ENCODE peak calls at places on chromosomes 7 and 10, in five cellular contexts. Z is spleen, A is hepatocyte, O is fibroblast of pulmonary artery, F is AG10803. E is an unnamed sample.

GRCh38 chr7:113087278-113087998 is 811 bp upstream of the GPR85 start:
- DNase-seq in A (peak; percentile 41), O (peak; percentile 72), Z (no peak), F (peak; percentile 94), E (no peak)

GRCh38 chr7:104643587-104644217 is 315.3 kb downstream of the LHFPL3 start:
- DNase-seq in A (peak; percentile 8), O (peak; percentile 34), F (peak; percentile 9), Z (no peak), E (no peak)

GRCh38 chr10:132304756-132305509 is 2.8 kb downstream of the STK32C start:
- DNase-seq in Z (peak; percentile 72), O (no peak), A (no peak), F (no peak), E (no peak)

GRCh38 chr7:98125758-98126157 is 19.1 kb downstream of the LMTK2 start:
- DNase-seq in F (no peak), A (no peak), O (no peak), Z (no peak), E (no peak)

GRCh38 chr10:90775351-90776028 is 82.3 kb downstream of the HTR7 start:
- DNase-seq in F (peak; percentile 58), A (no peak), O (peak; percentile 72), Z (no peak), E (no peak)

GRCh38 chr10:80253266-80253962 is 36.0 kb downstream of the MAT1A start:
- DNase-seq in O (no peak), Z (no peak), A (no peak), F (peak; percentile 5), E (no peak)

GRCh38 chr7:76260171-76260703 is 42.2 kb upstream of the HSPB1 start:
- DNase-seq in Z (no peak), A (peak; percentile 62), F (no peak), O (peak; percentile 29), E (peak; percentile 76)

GRCh38 chr7:130435455-130435854 is 5.4 kb downstream of the CEP41 start:
- DNase-seq in O (no peak), A (no peak), F (peak; percentile 28), Z (no peak), E (no peak)

GRCh38 chr7:604038-604883 is 84.6 kb upstream of the PDGFA start:
- DNase-seq in A (no peak), F (no peak), O (peak; percentile 95), Z (peak; percentile 97), E (no peak)

GRCh38 chr10:96124230-96125141 is 5.6 kb upstream of the ZNF518A start:
- DNase-seq in Z (peak; percentile 77), F (peak; percentile 33), O (peak; percentile 74), A (peak; percentile 78), E (peak; percentile 85)

GRCh38 chr7:22216832-22217475 is 140.0 kb downstream of the RAPGEF5 start:
- DNase-seq in Z (no peak), F (no peak), A (no peak), O (no peak), E (no peak)

GRCh38 chr7:37028909-37029440 is 304.7 kb upstream of the AOAH start:
- DNase-seq in O (no peak), A (no peak), Z (no peak), F (no peak), E (no peak)

GRCh38 chr7:31850066-31850465 is 163.1 kb downstream of the PPP1R17 start:
- DNase-seq in O (no peak), F (no peak), Z (no peak), A (no peak), E (no peak)

GRCh38 chr10:80588506-80589020 is 50.9 kb downstream of the SH2D4B start:
- DNase-seq in F (no peak), O (no peak), Z (no peak), A (no peak), E (no peak)

GRCh38 chr10:126892873-126893175 is 12.4 kb upstream of the DOCK1 start:
- DNase-seq in A (no peak), F (no peak), O (no peak), Z (no peak), E (no peak)

GRCh38 chr10:31833753-31834152 is 94.9 kb downstream of the ARHGAP12 start:
- DNase-seq in F (no peak), O (no peak), A (no peak), Z (no peak), E (no peak)

GRCh38 chr7:157433628-157434027 is 96.8 kb downstream of the DNAJB6 start:
- DNase-seq in O (no peak), F (no peak), Z (peak; percentile 43), A (no peak), E (no peak)

GRCh38 chr10:89836840-89837172 is 135.4 kb downstream of the KIF20B start:
- DNase-seq in O (no peak), F (no peak), Z (peak; percentile 73), A (no peak), E (no peak)

GRCh38 chr7:156966387-156966786 is 16.9 kb downstream of the NOM1 start:
- DNase-seq in A (no peak), F (no peak), O (no peak), Z (no peak), E (no peak)

GRCh38 chr7:122248472-122248871 is 56.1 kb downstream of the FEZF1 start:
- DNase-seq in O (no peak), Z (no peak), A (no peak), F (no peak), E (no peak)

GRCh38 chr7:130695840-130696239 is 9.5 kb upstream of the TSGA13 start:
- DNase-seq in O (peak; percentile 61), A (peak; percentile 23), Z (no peak), F (peak; percentile 47), E (no peak)

GRCh38 chr10:123906884-123907652 is 15.5 kb upstream of the CPXM2 start:
- DNase-seq in Z (no peak), A (no peak), F (no peak), O (no peak), E (no peak)

GRCh38 chr7:108181073-108181985 is 51.2 kb upstream of the LAMB4 start:
- DNase-seq in A (peak; percentile 68), O (peak; percentile 85), Z (no peak), F (peak; percentile 58), E (no peak)

GRCh38 chr10:131312261-131312801 is 810 bp upstream of the TCERG1L start:
- DNase-seq in A (peak; percentile 75), Z (peak; percentile 74), F (no peak), O (no peak), E (no peak)

DNA sequence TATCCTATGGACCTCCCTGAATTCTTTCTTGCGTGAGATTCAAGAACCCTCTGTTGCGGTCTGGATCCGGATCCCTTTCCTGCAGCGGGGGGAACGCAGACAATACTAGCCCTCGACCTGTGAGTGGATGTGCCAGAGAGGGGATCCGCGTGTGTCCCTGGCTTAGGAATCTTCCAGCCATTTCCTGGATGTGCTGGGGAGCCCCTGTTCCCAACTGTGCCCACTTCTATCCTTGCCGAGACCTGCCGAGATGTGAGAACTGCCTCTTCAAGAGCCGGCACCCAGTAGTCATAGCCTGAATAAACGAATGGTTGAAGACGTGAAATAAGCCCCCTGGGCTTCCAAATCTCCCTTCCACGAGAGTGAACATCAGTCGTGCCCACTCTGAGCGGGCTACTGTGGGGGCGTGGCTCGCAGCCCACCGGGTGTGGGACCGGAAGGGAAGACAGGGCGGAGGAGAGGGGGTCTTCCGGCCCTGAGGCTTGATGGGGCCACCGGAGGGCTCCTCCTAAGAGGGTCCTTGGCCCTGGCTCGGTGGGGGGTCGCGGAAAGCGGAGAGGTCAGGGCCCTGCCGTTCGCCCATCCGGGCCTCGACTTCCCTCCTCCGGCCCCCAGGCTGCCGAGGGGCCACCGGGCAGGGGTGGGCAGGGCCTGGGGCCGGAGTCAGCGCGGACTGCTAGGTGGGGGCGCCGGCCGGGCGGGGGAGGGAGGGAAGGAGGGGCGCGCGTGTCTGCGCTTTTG is 1.3 kb upstream of the CCDC136 start:
- DNase-seq in Z (no peak), A (no peak), O (no peak), F (no peak), E (no peak)
- H3K4me3 ChIP-seq in Z (peak overlapping the region; percentile 78), A (peak overlapping the region; percentile 93), O (peak overlapping the region; percentile 67), F (peak overlapping the region; percentile 78), E (peak overlapping the region; percentile 82)

GRCh38 chr7:125061776-125062397 is 132.3 kb upstream of the POT1 start:
- DNase-seq in Z (no peak), A (peak; percentile 14), O (peak; percentile 63), F (no peak), E (no peak)

GRCh38 chr7:125065546-125065945 is 135.9 kb upstream of the POT1 start:
- DNase-seq in Z (no peak), F (no peak), A (no peak), O (no peak), E (no peak)

GRCh38 chr7:125055376-125055775 is 125.8 kb upstream of the POT1 start:
- DNase-seq in Z (no peak), A (no peak), F (no peak), O (no peak), E (no peak)

GRCh38 chr7:125057974-125058373 is 128.3 kb upstream of the POT1 start:
- DNase-seq in O (no peak), F (no peak), A (peak; percentile 11), Z (no peak), E (no peak)

GRCh38 chr7:125059861-125060456 is 130.3 kb upstream of the POT1 start:
- DNase-seq in O (peak; percentile 39), F (peak; percentile 0), Z (no peak), A (no peak), E (no peak)
- TF ChIP-seq CTCF in O (peak; percentile 43), F (peak; percentile 43), Z (no peak), A (peak; percentile 70), E (peak; percentile 41)

DNA sequence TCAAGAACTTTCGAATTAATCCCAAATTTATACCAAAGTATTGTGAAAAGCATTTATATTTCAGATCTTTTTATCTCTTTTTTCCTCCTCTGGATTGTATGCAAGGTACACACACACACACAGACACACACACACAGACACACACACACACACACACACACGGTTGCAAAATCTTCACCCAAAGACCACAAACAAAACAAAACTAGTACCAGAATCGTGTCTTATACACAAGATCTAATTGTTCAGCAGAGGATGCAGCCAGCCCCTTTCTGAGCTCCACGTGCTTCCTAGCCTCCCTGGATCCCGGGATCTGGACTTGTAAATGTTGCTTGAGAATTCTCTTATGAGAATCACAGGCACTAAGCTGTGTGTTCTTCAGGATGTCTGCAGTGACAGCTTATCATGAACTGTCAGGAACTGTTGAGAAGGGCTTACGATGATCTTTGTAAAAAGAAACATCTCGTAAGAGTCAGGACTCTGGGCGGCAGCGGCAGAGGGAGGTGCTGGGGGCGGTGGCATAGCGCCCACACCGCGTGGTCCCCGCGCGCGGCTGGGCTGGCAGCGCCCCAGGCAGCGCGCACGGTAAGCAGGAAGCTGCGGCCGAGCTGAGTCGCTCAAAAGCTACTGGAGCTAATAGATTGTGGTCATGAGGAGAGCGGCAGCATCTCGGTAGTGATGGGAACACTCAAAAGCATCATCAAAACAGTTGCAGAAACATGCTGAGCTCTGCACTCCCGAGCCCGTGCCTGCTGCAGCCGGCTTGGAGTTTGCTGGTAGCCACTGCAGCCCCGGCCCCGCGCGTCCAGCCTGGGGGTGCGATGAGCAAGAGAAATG is 277.6 kb downstream of the GATA3 start:
- DNase-seq in O (peak; percentile 71), A (peak; percentile 63), Z (peak; percentile 92), F (no peak), E (peak; percentile 51)
- H3K4me3 ChIP-seq in O (peak overlapping the region; percentile 37), A (peak overlapping the region; percentile 7), Z (peak overlapping the region; percentile 19), F (no peak overlapping the region), E (peak overlapping the region; percentile 44)

DNA sequence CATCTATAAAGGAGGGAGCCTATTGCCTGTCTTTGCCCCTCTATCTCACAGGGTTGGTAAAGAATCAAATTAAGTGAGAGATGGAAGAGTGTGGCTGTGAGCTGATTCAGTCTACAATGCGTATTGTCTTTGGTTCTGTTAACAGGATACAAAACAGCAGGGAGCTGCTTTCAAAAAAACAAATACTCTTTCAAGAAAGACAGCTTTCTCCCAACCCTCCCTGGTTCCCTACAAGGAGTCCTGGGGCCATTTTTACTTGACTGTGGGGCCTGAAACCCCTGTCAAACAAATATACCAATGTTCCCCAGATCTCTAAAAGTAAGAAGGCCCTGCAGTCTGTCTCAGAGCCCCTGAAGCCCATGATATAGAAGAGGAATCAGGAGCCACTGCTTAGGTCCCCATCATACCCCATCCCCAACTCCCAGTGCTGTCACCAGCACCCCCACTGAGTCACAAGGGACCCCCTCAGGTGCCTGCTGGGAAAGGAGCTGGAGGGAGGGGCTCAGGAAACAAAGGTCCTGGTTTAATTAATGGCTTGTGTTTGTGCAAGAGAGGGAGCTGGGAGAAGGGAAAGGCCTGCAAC is 182.1 kb upstream of the GHITM start:
- DNase-seq in A (no peak), F (no peak), O (no peak), Z (no peak), E (no peak)
- TF ChIP-seq CTCF in A (no peak), F (no peak), O (no peak), Z (no peak), E (no peak)